ENCODE peak calls at places on chromosomes 13 and 19, in eight cellular contexts. M is neuronal stem cell; V is stimulated activated CD4-positive, alpha-beta T cell treated with anti-CD3 and anti-CD28 coated beads, Interleukin-15, amount 100 ng/mL, for 1 hour; G is NCI-H2081; J is activated CD4-positive, alpha-beta T cell treated with anti-CD3 and anti-CD28 coated beads for 1 hour; Y is glutamatergic neuron; P is HEK293T; H is fibroblast of gingiva. I is an unnamed sample.

GRCh38 chr19:13712767-13713201 is 51.5 kb upstream of the MRI1 start:
- DNase-seq in M (no peak), V (no peak), G (no peak), J (no peak), Y (no peak), P (no peak), H (no peak), I (no peak)

GRCh38 chr13:26221399-26221720 is 754 bp downstream of the RNF6 start:
- DNase-seq in M (no peak), V (no peak), G (no peak), J (no peak), Y (no peak), P (no peak), H (no peak), I (no peak)

GRCh38 chr13:100608906-100609305 is 20.3 kb upstream of the GGACT start:
- DNase-seq in M (no peak), V (no peak), G (no peak), J (no peak), Y (no peak), P (no peak), H (no peak), I (no peak)

GRCh38 chr13:29849731-29850212 is 645 bp downstream of the UBL3 start:
- DNase-seq in M (no peak), V (no peak), G (no peak), J (no peak), Y (peak), P (peak), H (peak), I (peak)

GRCh38 chr13:51330741-51331140 is 8.8 kb upstream of the SERPINE3 start:
- DNase-seq in M (no peak), V (no peak), G (no peak), J (no peak), Y (no peak), P (no peak), H (peak), I (no peak)

GRCh38 chr19:19230505-19230904 is 18.7 kb downstream of the NCAN start:
- DNase-seq in M (no peak), V (no peak), G (no peak), J (no peak), Y (no peak), P (no peak), H (no peak), I (no peak)

GRCh38 chr13:110520431-110521295 is 40.9 kb downstream of the RAB20 start:
- DNase-seq in M (no peak), V (no peak), G (no peak), J (no peak), Y (no peak), P (no peak), H (peak), I (no peak)

GRCh38 chr19:12133069-12133468 is 7.1 kb downstream of the ZNF20 start:
- DNase-seq in M (no peak), V (no peak), G (no peak), J (no peak), Y (no peak), P (no peak), H (peak), I (no peak)

GRCh38 chr19:13023666-13024065 is 28.4 kb downstream of the NFIX start:
- DNase-seq in M (no peak), V (no peak), G (no peak), J (no peak), Y (no peak), P (no peak), H (peak), I (no peak)

GRCh38 chr19:57363734-57364181 is 407 bp downstream of the TRAPPC2B start:
- DNase-seq in M (no peak), V (no peak), G (no peak), J (no peak), Y (no peak), P (peak), H (no peak), I (no peak)

GRCh38 chr13:110627351-110627750 is 12.0 kb downstream of the NAXD start:
- DNase-seq in M (no peak), V (no peak), G (no peak), J (no peak), Y (no peak), P (no peak), H (no peak), I (no peak)

GRCh38 chr19:1066748-1067340 is at the start of gene ARHGAP45:
- DNase-seq in M (no peak), V (peak), G (no peak), J (peak), Y (no peak), P (peak), H (no peak), I (peak)

GRCh38 chr19:39224910-39225309 is 19.9 kb downstream of the IFNL3 start:
- DNase-seq in M (no peak), V (no peak), G (no peak), J (no peak), Y (no peak), P (no peak), H (no peak), I (no peak)

GRCh38 chr13:99133230-99133629 is 67.4 kb upstream of the UBAC2 start:
- DNase-seq in M (no peak), V (no peak), G (no peak), J (no peak), Y (no peak), P (no peak), H (no peak), I (no peak)

GRCh38 chr13:42239644-42240043 is 32.3 kb upstream of the AKAP11 start:
- DNase-seq in M (no peak), V (no peak), G (no peak), J (no peak), Y (no peak), P (no peak), H (no peak), I (no peak)

GRCh38 chr13:27375686-27376326 is 48.6 kb upstream of the GTF3A start:
- DNase-seq in M (peak), V (peak), G (no peak), J (peak), Y (peak), P (peak), H (peak), I (peak)

GRCh38 chr13:109156181-109156935 is 526.9 kb downstream of the MYO16 start:
- DNase-seq in M (no peak), V (no peak), G (no peak), J (no peak), Y (no peak), P (no peak), H (peak), I (no peak)

GRCh38 chr13:46529509-46529908 is 23.5 kb upstream of the LRCH1 start:
- DNase-seq in M (no peak), V (no peak), G (no peak), J (no peak), Y (no peak), P (no peak), H (no peak), I (no peak)

GRCh38 chr19:43720936-43721335 is 5.1 kb downstream of the IRGC start:
- DNase-seq in M (no peak), V (no peak), G (no peak), J (no peak), Y (no peak), P (no peak), H (no peak), I (no peak)

GRCh38 chr19:21462540-21462939 is 42.9 kb upstream of the ZNF429 start:
- DNase-seq in M (no peak), V (no peak), G (no peak), J (no peak), Y (no peak), P (no peak), H (no peak), I (no peak)

GRCh38 chr13:24654741-24655140 is 25.5 kb upstream of the ATP12A start:
- DNase-seq in M (no peak), V (no peak), G (no peak), J (no peak), Y (no peak), P (no peak), H (peak), I (no peak)

GRCh38 chr19:15195381-15195964 is 5.3 kb downstream of the NOTCH3 start:
- DNase-seq in M (peak), V (no peak), G (peak), J (no peak), Y (peak), P (peak), H (peak), I (no peak)

GRCh38 chr19:41548954-41549688 is 26.8 kb upstream of the CEACAM21 start:
- DNase-seq in M (peak), V (no peak), G (no peak), J (peak), Y (no peak), P (no peak), H (no peak), I (peak)

GRCh38 chr19:18716857-18717256 is 33.4 kb downstream of the CRTC1 start:
- DNase-seq in M (no peak), V (no peak), G (no peak), J (no peak), Y (no peak), P (no peak), H (no peak), I (no peak)

GRCh38 chr13:44146162-44146561 is 227.5 kb upstream of the SERP2 start:
- DNase-seq in M (no peak), V (no peak), G (no peak), J (no peak), Y (no peak), P (no peak), H (no peak), I (no peak)

GRCh38 chr13:113305208-113305607 is 8.2 kb downstream of the LAMP1 start:
- DNase-seq in M (no peak), V (no peak), G (no peak), J (no peak), Y (no peak), P (no peak), H (peak), I (no peak)

GRCh38 chr13:52749446-52749845 is 9.8 kb upstream of the CNMD start:
- DNase-seq in M (no peak), V (no peak), G (peak), J (no peak), Y (no peak), P (no peak), H (no peak), I (no peak)

GRCh38 chr19:45094158-45094557 is 1.2 kb downstream of the PPP1R37 start:
- DNase-seq in M (no peak), V (no peak), G (no peak), J (no peak), Y (no peak), P (no peak), H (no peak), I (no peak)

GRCh38 chr19:50333235-50333736 is 4.1 kb upstream of the KCNC3 start:
- DNase-seq in M (peak), V (peak), G (peak), J (peak), Y (peak), P (peak), H (peak), I (peak)

GRCh38 chr13:75670496-75670895 is 34.4 kb downstream of the LMO7 start:
- DNase-seq in M (no peak), V (no peak), G (no peak), J (no peak), Y (no peak), P (no peak), H (no peak), I (no peak)

GRCh38 chr13:46126552-46127171 is 21.8 kb upstream of the CPB2 start:
- DNase-seq in M (peak), V (peak), G (peak), J (peak), Y (peak), P (peak), H (peak), I (peak)

I was measured in activated T-helper 1 cell treated with Interleukin-2 at 50 U/mL for 16 hours.